ENCODE peak calls at places on chromosome 7, in six cellular contexts. U is fibroblast of mammary gland; V is stimulated activated CD4-positive, alpha-beta T cell treated with anti-CD3 and anti-CD28 coated beads, TNF-alpha, amount 100 ng/mL, for 48 hours; Q is NB4; S is suprapubic skin; O is pons. Y is an unnamed sample.

GRCh38 chr7:102415685-102416225 is 17.6 kb upstream of the ORAI2 start:
- DNase-seq in U (no peak), V (peak), Q (no peak), S (no peak), O (peak), Y (no peak)

GRCh38 chr7:103833401-103833800 is 156.1 kb downstream of the RELN start:
- DNase-seq in U (no peak), V (no peak), Q (peak), S (no peak), O (no peak), Y (no peak)

GRCh38 chr7:43513236-43513635 is 69.7 kb upstream of the STK17A start:
- DNase-seq in U (no peak), V (no peak), Q (no peak), S (no peak), O (peak), Y (no peak)

GRCh38 chr7:6266699-6267098 is 5.7 kb downstream of the CYTH3 start:
- DNase-seq in U (no peak), V (no peak), Q (no peak), S (no peak), O (no peak), Y (no peak)

GRCh38 chr7:99392659-99393362 is 15.6 kb downstream of the PDAP1 start:
- DNase-seq in U (peak), V (peak), Q (no peak), S (peak), O (no peak), Y (no peak)

GRCh38 chr7:7236041-7236440 is 53.7 kb downstream of the C1GALT1 start:
- DNase-seq in U (no peak), V (no peak), Q (no peak), S (no peak), O (no peak), Y (no peak)

GRCh38 chr7:151601521-151602305 is 82.0 kb upstream of the RHEB start:
- DNase-seq in U (peak), V (no peak), Q (no peak), S (no peak), O (no peak), Y (no peak)

GRCh38 chr7:133750287-133750686 is 376.9 kb upstream of the LRGUK start:
- DNase-seq in U (no peak), V (no peak), Q (no peak), S (no peak), O (no peak), Y (no peak)

GRCh38 chr7:79386688-79387422 is 66.6 kb downstream of the MAGI2 start:
- DNase-seq in U (no peak), V (no peak), Q (no peak), S (no peak), O (no peak), Y (peak)

GRCh38 chr7:73418113-73418703 is 15.4 kb upstream of the FZD9 start:
- DNase-seq in U (no peak), V (no peak), Q (no peak), S (no peak), O (no peak), Y (no peak)

GRCh38 chr7:139820089-139820488 is 9.0 kb upstream of the TBXAS1 start:
- DNase-seq in U (no peak), V (no peak), Q (no peak), S (no peak), O (no peak), Y (no peak)

GRCh38 chr7:74092964-74093339 is 9.3 kb downstream of the LIMK1 start:
- DNase-seq in U (peak), V (no peak), Q (peak), S (no peak), O (peak), Y (no peak)

GRCh38 chr7:15168489-15168888 is 265.9 kb upstream of the DGKB start:
- DNase-seq in U (no peak), V (no peak), Q (no peak), S (no peak), O (no peak), Y (peak)